ENCODE peak calls at places on chromosomes 3 and 15, in six cellular contexts. C is DMS153, S is SK-MEL-5, D is NCI-H1105 treated with DMSO at 0.1 percent for 48 hours, J is neural crest cell, O is fibroblast of lung. U is an unnamed sample.

GRCh38 chr3:187828571-187829452 is 83.5 kb upstream of the BCL6 start:
- DNase-seq in C (no peak), S (peak), D (no peak), J (no peak), O (no peak), U (no peak)

GRCh38 chr3:186626254-186626847 is 13.5 kb downstream of the AHSG start:
- DNase-seq in C (no peak), S (no peak), D (no peak), J (no peak), O (no peak), U (no peak)

GRCh38 chr3:126356373-126357298 is 572 bp downstream of the KLF15 start:
- DNase-seq in C (no peak), S (no peak), D (no peak), J (peak), O (no peak), U (no peak)

GRCh38 chr3:13932578-13933295 is 52.9 kb upstream of the WNT7A start:
- DNase-seq in C (no peak), S (no peak), D (no peak), J (no peak), O (no peak), U (no peak)

GRCh38 chr15:74129411-74130088 is 836 bp upstream of the ISLR2 start:
- DNase-seq in C (no peak), S (no peak), D (no peak), J (no peak), O (peak), U (no peak)

GRCh38 chr15:74382004-74382816 is 14.8 kb upstream of the CYP11A1 start:
- DNase-seq in C (peak), S (peak), D (peak), J (peak), O (peak), U (peak)

GRCh38 chr3:155411500-155412223 is 118.2 kb upstream of the STRIT1 start:
- DNase-seq in C (no peak), S (peak), D (no peak), J (no peak), O (no peak), U (peak)

GRCh38 chr3:134463676-134464611 is 21.8 kb downstream of the ANAPC13 start:
- DNase-seq in C (no peak), S (no peak), D (no peak), J (no peak), O (peak), U (no peak)

GRCh38 chr15:84601555-84601838 is 688 bp downstream of the ZSCAN2 start:
- DNase-seq in C (no peak), S (no peak), D (no peak), J (no peak), O (no peak), U (no peak)

U was measured in T-helper 2 cell treated with Interferon-gamma antibody and Interleukin-4, amounts not matched to agents 5 μg/mL and 100 μg/mL, for 36 hours.